ENCODE peak calls at places on chromosomes 3 and 15, in eight cellular contexts. O is suprapubic skin; R is myocyte; S is stimulated activated CD8-positive, alpha-beta memory T cell treated with anti-CD3 and anti-CD28 coated beads, Interleukin-15, amount 100 ng/mL, for 1 hour; D is CD4-positive, alpha-beta memory T cell; B is endothelial cell; W is activated CD8-positive, alpha-beta memory T cell treated with anti-CD3 and anti-CD28 coated beads for 24 hours; E is WTC11. J is an unnamed sample.

GRCh38 chr3:74584782-74585181 is 29.7 kb downstream of the CNTN3 start:
- DNase-seq in O (no peak), R (no peak), S (no peak), D (no peak), B (no peak), W (no peak), E (no peak), J (no peak)

GRCh38 chr15:84552896-84553295 is 47.9 kb upstream of the ZSCAN2 start:
- DNase-seq in O (no peak), R (peak; percentile 68), S (no peak), D (no peak), B (no peak), W (no peak), E (no peak), J (no peak)

GRCh38 chr15:23035964-23036566 is 3.3 kb downstream of the TUBGCP5 start:
- DNase-seq in O (no peak), R (peak; percentile 73), S (peak; percentile 30), D (peak; percentile 35), B (peak; percentile 75), W (peak; percentile 79), E (peak; percentile 80), J (no peak)

GRCh38 chr3:85081191-85081895 is 122.6 kb downstream of the CADM2 start:
- DNase-seq in O (no peak), R (no peak), S (no peak), D (no peak), B (no peak), W (no peak), E (no peak), J (no peak)

GRCh38 chr3:5762506-5762905 is 575.0 kb downstream of the EDEM1 start:
- DNase-seq in O (no peak), R (no peak), S (no peak), D (no peak), B (no peak), W (no peak), E (no peak), J (no peak)

GRCh38 chr15:65373163-65373651 is 4.6 kb downstream of the IGDCC3 start:
- DNase-seq in O (no peak), R (peak; percentile 28), S (no peak), D (no peak), B (no peak), W (no peak), E (no peak), J (no peak)

GRCh38 chr3:116053017-116053416 is 392.3 kb downstream of the LSAMP start:
- DNase-seq in O (no peak), R (no peak), S (no peak), D (no peak), B (no peak), W (no peak), E (no peak), J (no peak)

GRCh38 chr3:143820466-143821221 is 27.6 kb downstream of the SLC9A9 start:
- DNase-seq in O (no peak), R (peak; percentile 77), S (no peak), D (no peak), B (no peak), W (no peak), E (no peak), J (no peak)

GRCh38 chr3:167684389-167684993 is 30.7 kb upstream of the WDR49 start:
- DNase-seq in O (no peak), R (peak; percentile 79), S (peak; percentile 22), D (peak; percentile 54), B (peak; percentile 73), W (no peak), E (peak; percentile 23), J (no peak)

GRCh38 chr3:169813757-169814517 is 1.2 kb upstream of the LRRC34 start:
- DNase-seq in O (no peak), R (no peak), S (peak; percentile 39), D (peak; percentile 72), B (no peak), W (peak; percentile 83), E (peak; percentile 71), J (no peak)

GRCh38 chr15:51558421-51558820 is 64.2 kb downstream of the DMXL2 start:
- DNase-seq in O (no peak), R (no peak), S (no peak), D (no peak), B (no peak), W (no peak), E (no peak), J (no peak)

GRCh38 chr3:49568965-49569364 is 14.7 kb downstream of the BSN start:
- DNase-seq in O (no peak), R (no peak), S (no peak), D (no peak), B (no peak), W (no peak), E (no peak), J (no peak)

GRCh38 chr3:194673761-194674160 is 1.8 kb upstream of the LSG1 start:
- DNase-seq in O (no peak), R (no peak), S (no peak), D (no peak), B (no peak), W (peak; percentile 52), E (no peak), J (no peak)

GRCh38 chr15:68352401-68353062 is 75.0 kb downstream of the FEM1B start:
- DNase-seq in O (no peak), R (peak; percentile 95), S (no peak), D (no peak), B (no peak), W (peak; percentile 76), E (no peak), J (no peak)

GRCh38 chr15:80424381-80424780 is 20.2 kb downstream of the ARNT2 start:
- DNase-seq in O (no peak), R (no peak), S (no peak), D (no peak), B (no peak), W (no peak), E (no peak), J (no peak)

GRCh38 chr3:52524752-52525661 is 8.7 kb downstream of the NT5DC2 start:
- DNase-seq in O (peak; percentile 73), R (no peak), S (no peak), D (no peak), B (no peak), W (no peak), E (peak; percentile 6), J (peak; percentile 67)

GRCh38 chr3:136852180-136852579 is 9.8 kb upstream of the NCK1 start:
- DNase-seq in O (no peak), R (no peak), S (no peak), D (no peak), B (no peak), W (no peak), E (no peak), J (no peak)

J was measured in Right ventricle myocardium inferior.